ENCODE peak calls at places on chromosomes 16 and 17, in six cellular contexts. G, R, W, U, A and Q are unnamed samples.

GRCh38 chr16:88649195-88649923 is 1.5 kb downstream of the CYBA start:
- DNase-seq in R (peak), G (no peak), U (no peak), A (no peak), W (no peak), Q (no peak)

GRCh38 chr17:67138392-67138791 is 94.0 kb downstream of the CACNG1 start:
- DNase-seq in G (no peak), A (no peak), U (no peak), W (no peak), R (no peak), Q (no peak)

GRCh38 chr17:8746501-8747236 is 2.0 kb upstream of the CCDC42 start:
- DNase-seq in W (peak), U (no peak), A (peak), R (peak), G (no peak), Q (peak)

GRCh38 chr17:29250666-29251065 is 4.0 kb downstream of the CRYBA1 start:
- DNase-seq in R (peak), U (no peak), A (no peak), W (peak), G (no peak), Q (no peak)

GRCh38 chr16:31029272-31029671 is 4.1 kb upstream of the STX4 start:
- DNase-seq in U (no peak), A (no peak), W (no peak), G (no peak), R (no peak), Q (no peak)

GRCh38 chr17:50565559-50566350 is 5.2 kb downstream of the CACNA1G start:
- DNase-seq in R (peak), A (no peak), W (peak), G (no peak), U (peak), Q (peak)

GRCh38 chr16:2795714-2796143 is 2.5 kb upstream of the PRSS41 start:
- DNase-seq in A (peak), U (no peak), R (no peak), G (no peak), W (no peak), Q (no peak)

GRCh38 chr17:77049440-77049839 is 91.3 kb upstream of the SEC14L1 start:
- DNase-seq in G (no peak), U (no peak), W (no peak), R (no peak), A (no peak), Q (no peak)

GRCh38 chr16:6926341-6926740 is 406.3 kb upstream of the RBFOX1 start:
- DNase-seq in G (no peak), W (no peak), U (no peak), R (no peak), A (peak), Q (peak)

GRCh38 chr17:43599835-43600234 is 53.7 kb upstream of the ETV4 start:
- DNase-seq in G (no peak), U (no peak), W (peak), A (peak), R (peak), Q (no peak)

GRCh38 chr16:53530046-53530445 is 27.0 kb upstream of the AKTIP start:
- DNase-seq in G (no peak), A (no peak), U (no peak), W (no peak), R (no peak), Q (no peak)

GRCh38 chr17:59502800-59503199 is 62.6 kb upstream of the DHX40 start:
- DNase-seq in W (no peak), U (no peak), A (no peak), G (no peak), R (no peak), Q (no peak)

GRCh38 chr17:57459286-57459915 is 203.1 kb downstream of the MSI2 start:
- DNase-seq in R (peak), W (peak), U (no peak), A (peak), G (no peak), Q (no peak)

GRCh38 chr16:69593756-69594155 is 28.0 kb downstream of the NFAT5 start:
- DNase-seq in G (no peak), A (no peak), U (no peak), R (no peak), W (no peak), Q (no peak)

DNA sequence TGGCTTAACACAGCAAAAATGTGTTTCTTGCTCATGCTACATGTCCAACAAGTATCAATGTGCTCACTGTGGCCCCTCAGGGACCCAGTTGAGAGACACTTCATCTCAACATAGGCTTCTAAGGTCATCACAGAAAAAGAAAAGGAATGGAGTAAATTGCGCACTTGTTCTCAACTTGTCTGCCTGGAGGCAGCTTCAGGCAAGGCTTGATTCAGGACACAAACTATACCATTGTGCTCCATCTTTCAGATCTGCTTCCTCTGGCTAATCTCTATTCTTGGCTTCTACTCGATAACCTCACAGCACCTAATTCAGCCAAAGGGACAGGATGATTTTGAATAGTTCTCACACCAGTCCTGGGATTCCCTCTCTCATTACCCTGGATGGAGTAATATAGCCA is 35.6 kb downstream of the HS3ST2 start:
- DNase-seq in R (no peak), A (no peak), G (no peak), W (no peak), U (no peak), Q (no peak)
- H2AK5ac ChIP-seq in R (no peak), A (no peak), G (no peak), W (no peak), U (no peak), Q (no peak)

DNA sequence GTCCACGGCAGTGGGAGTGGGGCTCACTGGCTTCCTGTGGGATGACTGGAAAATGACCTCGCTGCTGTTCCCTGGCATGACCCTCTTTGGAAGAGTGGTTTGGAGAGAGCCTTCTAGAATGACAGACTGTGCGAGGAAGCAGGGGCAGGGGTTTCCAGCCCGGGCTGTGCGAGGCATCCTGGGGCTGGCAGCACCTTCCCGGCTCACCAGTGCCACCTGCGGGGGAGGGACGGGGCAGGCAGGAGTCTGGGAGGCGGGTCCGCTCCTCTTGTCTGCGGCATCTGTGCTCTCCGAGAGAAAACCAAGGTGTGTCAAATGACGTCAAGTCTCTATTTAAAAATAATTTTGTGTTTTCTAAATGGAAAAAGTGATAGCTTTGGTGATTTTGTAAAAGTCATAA is 7.8 kb upstream of the RNF213 start:
- DNase-seq in U (no peak), G (peak), A (peak), R (no peak), W (no peak), Q (peak)
- H3K4me3 ChIP-seq in U (peak), G (no peak), A (no peak), R (no peak), W (no peak), Q (no peak)

GRCh38 chr17:19287651-19288050 is 50.5 kb downstream of the EPN2 start:
- DNase-seq in G (no peak), R (no peak), U (no peak), A (no peak), W (no peak), Q (no peak)
- H2AK5ac ChIP-seq in G (peak), R (peak), U (no peak), A (peak), W (no peak), Q (no peak)

GRCh38 chr16:50244504-50245416 is 21.6 kb upstream of the ADCY7 start:
- DNase-seq in A (peak), W (no peak), U (no peak), G (peak), R (no peak), Q (peak)
- H3K4me3 ChIP-seq in A (no peak), W (no peak), U (no peak), G (peak), R (peak), Q (no peak)

DNA sequence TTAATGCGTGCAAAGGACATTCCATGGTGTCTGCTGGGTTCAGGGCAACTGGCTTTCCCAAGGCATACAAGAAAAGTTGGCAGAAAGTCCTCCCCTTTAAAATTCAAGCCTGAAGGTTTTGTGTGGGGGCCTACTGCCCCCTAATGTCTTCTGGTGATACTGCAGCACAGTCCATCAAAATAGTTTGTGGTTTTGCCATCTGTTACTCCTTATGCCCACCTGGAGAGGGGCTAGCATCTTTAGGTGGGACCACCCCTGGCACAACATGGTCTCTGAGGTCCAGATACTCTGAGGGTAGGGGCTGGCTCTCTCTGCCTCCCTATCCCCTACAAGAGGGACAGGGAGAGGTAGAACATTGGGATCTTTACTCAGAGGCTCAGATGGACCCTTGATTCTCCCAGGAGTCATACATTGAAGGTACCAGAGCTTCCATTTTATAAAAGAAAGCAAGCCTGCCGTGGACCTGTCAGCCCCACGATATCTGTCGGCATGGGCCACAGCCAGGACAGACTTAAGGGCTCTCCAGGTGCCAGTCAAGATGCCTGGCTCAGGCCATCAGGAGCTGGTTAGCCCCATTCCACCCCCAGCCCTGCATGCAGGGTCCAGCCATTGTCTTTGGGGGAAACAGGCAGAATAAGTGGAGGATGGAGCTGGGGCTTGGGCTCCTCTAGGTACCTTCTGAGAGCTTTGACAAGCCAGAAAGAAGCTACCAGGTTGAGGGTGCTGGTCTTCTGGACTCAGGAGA is 6.3 kb downstream of the ESRP2 start:
- DNase-seq in A (peak), R (peak), W (peak), U (no peak), G (peak), Q (peak)
- H2AK5ac ChIP-seq in A (no peak), R (no peak), W (no peak), U (no peak), G (no peak), Q (no peak)